ENCODE peak calls at places on chromosome 5, in four cellular contexts. C is HepG2, D is NT2/D1, P is GM12878. V is an unnamed sample.

GRCh38 chr5:26942481-26942880 is 95.9 kb downstream of the CDH9 start:
- DNase-seq in C (no peak), D (no peak), P (no peak), V (no peak)

GRCh38 chr5:42423285-42424152 is at the start of gene GHR:
- DNase-seq in C (peak; percentile 72), D (peak; percentile 74), P (no peak), V (peak; percentile 77)

GRCh38 chr5:137320056-137321045 is 178.8 kb downstream of the SPOCK1 start:
- DNase-seq in C (peak; percentile 24), D (peak; percentile 57), P (no peak), V (peak; percentile 58)

GRCh38 chr5:124927735-124928134 is 181.3 kb upstream of the ZNF608 start:
- DNase-seq in C (no peak), D (no peak), P (no peak), V (no peak)

GRCh38 chr5:91257301-91257700 is 125.8 kb downstream of the ARRDC3 start:
- DNase-seq in C (no peak), D (no peak), P (no peak), V (no peak)

GRCh38 chr5:178790371-178790770 is 59.9 kb upstream of the ZNF354A start:
- DNase-seq in C (peak; percentile 12), D (no peak), P (no peak), V (no peak)

GRCh38 chr5:67245259-67245846 is 48.8 kb upstream of the CD180 start:
- DNase-seq in C (no peak), D (no peak), P (no peak), V (no peak)

GRCh38 chr5:11560915-11561697 is 343.1 kb downstream of the CTNND2 start:
- DNase-seq in C (no peak), D (no peak), P (no peak), V (no peak)

GRCh38 chr5:33227247-33227646 is 213.5 kb upstream of the TARS1 start:
- DNase-seq in C (no peak), D (no peak), P (no peak), V (no peak)

GRCh38 chr5:3490962-3491477 is 104.6 kb upstream of the IRX1 start:
- DNase-seq in C (peak; percentile 2), D (no peak), P (no peak), V (no peak)

GRCh38 chr5:42944989-42945388 is 95.1 kb downstream of the ANXA2R start:
- DNase-seq in C (no peak), D (no peak), P (no peak), V (no peak)

GRCh38 chr5:31656806-31657205 is 17.9 kb downstream of the PDZD2 start:
- DNase-seq in C (no peak), D (no peak), P (no peak), V (no peak)

GRCh38 chr5:59600153-59600552 is 293.4 kb downstream of the PDE4D start:
- DNase-seq in C (no peak), D (no peak), P (no peak), V (no peak)
- TF ChIP-seq SUZ12 in C (no peak), D (no peak), P (no peak), V (no peak)

DNA sequence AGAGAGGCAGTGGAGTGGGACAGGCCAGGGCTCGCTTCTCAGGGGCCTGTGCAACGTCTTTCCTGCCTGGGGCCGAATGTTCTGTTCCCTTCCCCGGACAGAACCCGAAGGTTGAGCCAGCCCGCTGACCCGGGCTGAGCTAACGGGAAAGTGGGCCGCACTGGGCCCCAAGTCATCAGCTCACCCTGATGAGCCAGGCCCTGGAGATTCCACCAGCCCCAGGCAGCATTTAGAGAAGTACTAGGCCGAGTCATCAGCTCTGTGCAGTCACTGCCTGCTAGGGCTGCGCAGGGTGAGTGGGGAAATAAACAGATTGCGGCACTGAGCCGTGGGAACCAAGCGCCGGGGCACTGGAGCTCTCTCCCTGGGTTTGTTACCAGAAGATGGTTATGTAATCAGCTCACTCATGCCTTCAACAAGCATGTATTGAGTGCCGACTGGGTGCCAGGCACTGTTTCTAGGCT is 29.1 kb upstream of the DUSP1 start:
- DNase-seq in C (no peak), D (no peak), P (no peak), V (no peak)
- TF ChIP-seq SUZ12 in C (no peak), D (no peak), P (no peak), V (no peak)

DNA sequence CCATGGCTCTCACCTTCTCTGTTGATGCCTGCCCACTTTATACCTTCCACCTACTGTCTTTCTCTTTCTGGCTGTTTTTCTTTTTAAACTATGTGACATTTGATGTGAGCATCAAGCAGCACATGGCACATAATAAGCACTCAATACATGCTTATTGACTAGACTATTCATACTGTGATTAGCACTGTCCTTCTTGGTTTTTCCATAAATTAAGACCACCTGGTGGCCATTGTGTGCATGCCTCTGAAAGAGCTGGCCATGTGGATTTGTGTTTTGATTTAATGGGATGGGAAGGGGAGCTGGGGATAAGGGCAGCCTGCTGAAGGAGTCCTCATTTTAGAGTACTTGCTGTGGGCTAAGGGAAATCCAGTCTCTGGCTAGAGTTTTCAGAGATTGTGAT is 79.4 kb downstream of the ARHGEF28 start:
- DNase-seq in C (no peak), D (no peak), P (no peak), V (no peak)
- TF ChIP-seq SUZ12 in C (no peak), D (no peak), P (no peak), V (no peak)

DNA sequence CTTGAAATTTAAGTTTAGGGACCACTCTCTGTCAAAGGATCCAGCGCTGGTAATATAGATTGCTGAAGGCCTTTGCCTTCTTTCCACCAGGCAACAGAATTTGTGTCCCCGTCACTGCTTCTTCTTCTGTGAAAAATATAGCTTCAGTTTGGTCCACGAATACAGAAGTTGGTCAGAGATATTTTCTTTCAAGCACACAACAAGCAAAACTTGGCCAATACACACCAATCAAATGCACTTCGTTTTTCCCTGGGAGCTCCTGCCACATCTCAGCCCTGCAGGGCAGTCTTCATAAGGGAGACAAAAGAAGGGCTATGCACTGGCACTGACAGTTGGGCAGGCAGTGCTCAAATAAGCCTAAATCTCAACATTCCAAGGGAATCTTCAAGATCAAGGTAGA is 22.9 kb downstream of the HAVCR2 start:
- DNase-seq in C (no peak), D (no peak), P (no peak), V (no peak)
- TF ChIP-seq SUZ12 in C (no peak), D (no peak), P (no peak), V (no peak)

GRCh38 chr5:60972225-60972624 is 27.2 kb downstream of the NDUFAF2 start:
- DNase-seq in C (no peak), D (no peak), P (peak; percentile 11), V (no peak)
- TF ChIP-seq SUZ12 in C (no peak), D (no peak), P (no peak), V (no peak)